ENCODE peak calls at places on chromosomes 2 and 18, in four cellular contexts. G, I, L and S are unnamed samples.
A peak's percentile ranks its signal among the peaks of the same experiment; 100 is the strongest.

GRCh38 chr2:172908275-172908674 is 167.4 kb upstream of the MAP3K20 start:
- DNase-seq in G (no peak), I (no peak), L (no peak), S (no peak)

GRCh38 chr2:85134255-85135065 is 1.3 kb downstream of the TCF7L1 start:
- DNase-seq in G (no peak), I (peak; percentile 56), L (peak; percentile 50), S (no peak)

GRCh38 chr2:185823773-185824172 is 85.2 kb downstream of the FSIP2 start:
- DNase-seq in G (no peak), I (no peak), L (no peak), S (no peak)

GRCh38 chr2:242038166-242038927 is 168.8 kb downstream of the RTP5 start:
- DNase-seq in G (peak; percentile 63), I (no peak), L (no peak), S (no peak)

GRCh38 chr2:195548198-195548940 is 108.7 kb upstream of the SLC39A10 start:
- DNase-seq in G (no peak), I (no peak), L (no peak), S (no peak)

GRCh38 chr2:154762638-154763037 is 64.1 kb downstream of the KCNJ3 start:
- DNase-seq in G (no peak), I (no peak), L (no peak), S (no peak)

GRCh38 chr2:210667726-210668125 is 111.3 kb downstream of the CPS1 start:
- DNase-seq in G (no peak), I (no peak), L (no peak), S (no peak)

GRCh38 chr2:170465241-170465640 is 249.9 kb upstream of the SP5 start:
- DNase-seq in G (no peak), I (no peak), L (no peak), S (no peak)

GRCh38 chr2:51812138-51812866 is 780.4 kb upstream of the NRXN1 start:
- DNase-seq in G (no peak), I (peak; percentile 53), L (no peak), S (no peak)

GRCh38 chr2:149446735-149447134 is 116.3 kb downstream of the LYPD6 start:
- DNase-seq in G (no peak), I (no peak), L (no peak), S (no peak)

GRCh38 chr18:26977791-26978190 is 112.3 kb upstream of the AQP4 start:
- DNase-seq in G (no peak), I (no peak), L (no peak), S (no peak)

GRCh38 chr2:163595033-163595432 is 140.8 kb downstream of the FIGN start:
- DNase-seq in G (no peak), I (peak; percentile 65), L (no peak), S (no peak)

DNA sequence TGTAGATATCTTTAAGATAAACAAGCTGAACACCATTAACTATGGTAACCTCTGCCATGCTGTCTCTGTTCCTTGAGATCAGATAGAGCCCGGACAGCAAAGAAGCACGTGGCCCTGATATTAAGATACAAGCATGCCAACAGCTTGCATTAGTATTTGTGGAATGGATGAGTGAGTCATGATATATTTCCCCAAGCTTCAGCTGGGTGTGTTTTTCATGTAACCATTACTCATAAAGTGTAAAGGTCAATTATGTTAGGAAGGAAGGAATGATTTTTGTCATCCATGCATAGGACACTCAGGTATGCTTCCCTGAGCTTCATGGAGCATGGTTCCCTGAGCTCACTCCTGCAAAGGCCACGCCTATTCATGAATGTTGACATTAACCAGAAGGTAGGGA is 74.6 kb downstream of the ARL4C start:
- DNase-seq in G (no peak), I (peak; percentile 94), L (no peak), S (no peak)
- H3K4me3 ChIP-seq in G (no peak overlapping the region), I (no peak overlapping the region), L (no peak overlapping the region), S (no peak overlapping the region)

DNA sequence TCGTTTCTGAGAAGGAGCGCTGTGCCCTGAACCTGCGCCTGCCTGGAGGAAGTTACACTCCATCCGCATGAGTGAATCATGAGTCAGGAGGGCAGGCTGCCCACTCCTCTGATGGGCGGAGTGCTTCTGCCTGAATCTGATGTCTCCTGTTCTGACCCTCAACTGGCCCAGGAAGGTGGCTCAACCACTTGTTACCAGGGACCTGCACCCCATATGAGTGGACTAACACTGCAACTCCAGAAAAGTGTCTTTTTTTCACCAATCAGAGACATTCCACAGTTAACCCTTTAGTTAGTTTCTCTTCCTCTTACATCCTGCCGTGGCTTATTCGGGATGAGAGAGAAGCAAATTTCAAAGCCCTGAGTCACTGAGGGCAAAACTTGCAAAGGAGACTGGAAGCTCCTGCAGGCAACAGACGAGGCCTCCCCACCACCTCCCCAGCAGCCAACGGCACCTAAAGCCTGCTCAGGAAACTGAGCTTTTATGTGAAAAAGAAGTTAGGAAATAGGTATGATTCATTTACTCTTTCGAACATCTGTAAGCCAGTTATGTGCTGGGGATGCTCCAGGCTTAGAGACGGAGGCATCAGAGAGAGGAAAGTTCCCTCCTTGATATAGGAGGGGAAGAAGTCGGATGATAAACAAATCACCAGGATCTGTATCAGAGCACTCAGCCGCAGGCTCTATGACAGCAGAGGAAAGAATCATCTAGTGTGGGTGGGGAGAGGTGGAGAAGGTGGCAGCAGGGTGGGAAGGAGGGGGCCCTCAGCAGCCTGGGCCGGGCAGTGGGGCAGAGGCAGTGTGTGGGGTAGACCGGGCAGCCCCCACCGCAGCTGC is 31.0 kb downstream of the MBP start:
- DNase-seq in G (peak; percentile 86), I (peak; percentile 98), L (peak; percentile 72), S (peak; percentile 95)
- H3K4me3 ChIP-seq in G (peak overlapping the region; percentile 8), I (peak overlapping the region; percentile 45), L (no peak overlapping the region), S (no peak overlapping the region)

GRCh38 chr18:25805939-25806338 is 284.5 kb downstream of the SS18 start:
- DNase-seq in G (no peak), I (no peak), L (no peak), S (no peak)

GRCh38 chr18:25810736-25811135 is 279.7 kb downstream of the SS18 start:
- DNase-seq in G (no peak), I (no peak), L (no peak), S (no peak)

GRCh38 chr18:25805323-25805722 is 285.1 kb downstream of the SS18 start:
- DNase-seq in G (no peak), I (peak; percentile 67), L (no peak), S (no peak)
- H3K4me3 ChIP-seq in G (no peak overlapping the region), I (no peak overlapping the region), L (no peak overlapping the region), S (no peak overlapping the region)

DNA sequence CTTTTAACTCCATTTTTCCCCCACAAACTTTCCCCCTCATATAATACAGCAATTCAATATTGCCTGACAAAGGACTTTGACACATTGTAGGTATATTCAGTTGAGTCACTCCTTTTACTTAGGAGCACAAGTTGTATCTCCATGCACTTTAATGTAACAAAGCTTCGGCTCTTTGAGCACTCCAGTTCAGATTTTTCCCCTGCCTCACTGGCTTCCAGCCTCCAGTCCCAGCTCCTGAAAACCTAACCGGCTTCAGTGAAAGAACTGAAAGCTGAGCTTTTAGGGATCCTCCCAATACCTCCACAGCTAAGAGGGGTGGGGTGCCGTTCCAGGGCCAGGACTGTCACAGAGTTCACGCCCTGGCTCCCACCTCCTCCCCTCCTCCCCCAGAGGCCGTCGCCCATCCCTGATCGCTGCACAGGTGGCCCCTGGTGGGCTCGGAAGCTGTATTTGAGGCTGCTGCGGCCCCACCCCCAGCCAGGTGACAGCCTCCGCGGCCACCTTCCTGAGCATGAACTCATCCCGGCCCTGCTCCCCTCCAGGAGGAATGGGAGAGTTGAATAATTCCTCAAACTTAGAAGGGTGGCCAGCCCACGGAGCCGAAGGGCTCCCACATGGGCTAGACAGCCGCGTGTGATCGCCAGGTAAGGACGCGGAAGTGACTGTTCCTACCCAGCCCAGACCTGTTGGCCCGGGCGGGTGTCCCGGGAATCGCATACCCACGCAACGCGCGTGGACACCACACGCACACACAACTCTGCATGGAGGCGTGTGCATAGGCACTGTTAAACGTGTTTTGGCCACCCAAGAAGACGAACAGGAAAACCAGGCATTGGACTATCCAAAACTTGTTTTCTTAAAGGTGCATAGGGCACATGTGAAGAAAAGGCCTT is 1.8 kb downstream of the MYO5B start:
- DNase-seq in G (no peak), I (no peak), L (no peak), S (no peak)
- H3K4me3 ChIP-seq in G (no peak overlapping the region), I (no peak overlapping the region), L (peak overlapping the region; percentile 62), S (peak overlapping the region; percentile 61)